ENCODE peak calls at places on chromosomes 2 and 18, in eight cellular contexts. J, K, I, G, E, W, B and U are unnamed samples.

GRCh38 chr2:166628478-166629136 is 134.6 kb upstream of the SCN7A start:
- DNase-seq in B (no peak), G (no peak), J (no peak), K (no peak), W (no peak), E (no peak), I (no peak), U (no peak)

GRCh38 chr2:127146820-127147502 is 40.0 kb upstream of the BIN1 start:
- DNase-seq in B (no peak), W (no peak), J (peak), E (peak), K (no peak), I (no peak), G (no peak), U (no peak)

GRCh38 chr2:176126929-176127768 is 2.4 kb upstream of the HOXD8 start:
- DNase-seq in I (peak), G (peak), B (no peak), E (peak), J (peak), K (no peak), W (peak), U (peak)

GRCh38 chr2:127134235-127134634 is 27.3 kb upstream of the BIN1 start:
- DNase-seq in W (no peak), B (no peak), E (no peak), J (no peak), G (no peak), K (no peak), I (no peak), U (no peak)

GRCh38 chr2:192593561-192593960 is 398.8 kb upstream of the TMEFF2 start:
- DNase-seq in K (no peak), J (no peak), G (no peak), B (no peak), E (no peak), I (no peak), W (no peak), U (no peak)

GRCh38 chr2:195009202-195009601 is 647.8 kb upstream of the SLC39A10 start:
- DNase-seq in W (no peak), K (no peak), G (no peak), J (peak), E (no peak), I (no peak), B (no peak), U (no peak)

GRCh38 chr2:148876190-148876588 is 1.2 kb downstream of the KIF5C start:
- DNase-seq in E (no peak), B (no peak), G (no peak), I (no peak), W (peak), J (no peak), K (no peak), U (no peak)

GRCh38 chr2:65554765-65555561 is 122.6 kb upstream of the SPRED2 start:
- DNase-seq in J (no peak), G (no peak), I (no peak), E (no peak), K (no peak), W (no peak), B (no peak), U (no peak)

GRCh38 chr2:65031341-65032015 is 24.7 kb upstream of the CEP68 start:
- DNase-seq in K (no peak), W (no peak), E (no peak), J (no peak), I (no peak), B (no peak), G (peak), U (peak)

GRCh38 chr2:133326651-133327397 is 241.4 kb downstream of the NCKAP5 start:
- DNase-seq in E (peak), W (no peak), I (no peak), B (no peak), J (peak), K (no peak), G (no peak), U (no peak)

GRCh38 chr2:201363857-201364560 is 6.9 kb upstream of the FLACC1 start:
- DNase-seq in W (no peak), J (peak), E (peak), I (no peak), B (peak), K (no peak), G (no peak), U (peak)

GRCh38 chr2:238945433-238946150 is 97.7 kb downstream of the TWIST2 start:
- DNase-seq in G (peak), W (no peak), B (peak), E (peak), K (no peak), I (no peak), J (peak), U (no peak)

GRCh38 chr18:76721207-76721996 is 101.0 kb upstream of the ZNF236 start:
- DNase-seq in G (no peak), I (no peak), B (no peak), J (no peak), K (no peak), E (no peak), W (no peak), U (no peak)

GRCh38 chr18:8609711-8610441 is 639 bp downstream of the RAB12 start:
- DNase-seq in I (no peak), B (no peak), K (no peak), E (no peak), W (no peak), G (peak), J (peak), U (no peak)

GRCh38 chr2:113996826-113997599 is 107.1 kb downstream of the ACTR3 start:
- DNase-seq in E (no peak), I (no peak), G (no peak), K (no peak), W (no peak), J (no peak), B (no peak), U (no peak)

GRCh38 chr18:34023471-34023870 is 201.2 kb downstream of the NOL4 start:
- DNase-seq in W (no peak), K (no peak), B (no peak), G (no peak), E (peak), I (no peak), J (no peak), U (no peak)

GRCh38 chr2:46239175-46239846 is 57.9 kb upstream of the EPAS1 start:
- DNase-seq in J (no peak), W (no peak), E (no peak), I (no peak), B (no peak), K (no peak), G (no peak), U (no peak)

GRCh38 chr2:96163768-96164429 is 18.7 kb upstream of the DUSP2 start:
- DNase-seq in K (no peak), G (peak), I (peak), J (no peak), W (no peak), B (no peak), E (peak), U (no peak)

GRCh38 chr2:140695163-140695562 is 1435.7 kb downstream of the LRP1B start:
- DNase-seq in W (no peak), I (no peak), K (no peak), E (peak), B (peak), J (peak), G (no peak), U (no peak)

GRCh38 chr18:11669271-11669947 is 19.7 kb upstream of the GNAL start:
- DNase-seq in J (no peak), K (no peak), E (no peak), G (no peak), I (no peak), W (no peak), B (no peak), U (no peak)

GRCh38 chr2:101613073-101613704 is 84.3 kb upstream of the MAP4K4 start:
- DNase-seq in E (no peak), B (no peak), I (no peak), W (no peak), K (no peak), J (no peak), G (no peak), U (no peak)

GRCh38 chr18:28159055-28159454 is 17.9 kb downstream of the CDH2 start:
- DNase-seq in B (no peak), J (no peak), G (no peak), I (no peak), K (no peak), W (no peak), E (no peak), U (no peak)

GRCh38 chr18:51290864-51291263 is 93.4 kb upstream of the MEX3C start:
- DNase-seq in G (no peak), W (no peak), E (peak), B (no peak), K (no peak), J (no peak), I (no peak), U (no peak)

GRCh38 chr2:176911-177310 is 86.9 kb downstream of the SH3YL1 start:
- DNase-seq in J (no peak), W (no peak), K (no peak), G (no peak), B (no peak), I (no peak), E (no peak), U (no peak)